ENCODE peak calls at places on chromosomes 16 and 17, in nine cellular contexts. One of them, this sample, is unnamed.

GRCh38 chr16:28585674-28586073 is 11.2 kb downstream of the SULT1A2 start:
- DNase-seq in tibial nerve: no peak
- DNase-seq in CD8-positive, alpha-beta T cell: no peak
- DNase-seq in transverse colon: peak; percentile 64
- DNase-seq in PC-9: peak; percentile 60
- DNase-seq in adrenal gland: no peak
- DNase-seq in SK-N-SH: no peak
- DNase-seq in colonic mucosa: peak; percentile 78
- DNase-seq in BE2C: no peak
- DNase-seq in this sample: no peak

GRCh38 chr17:20997711-20998570 is 44.9 kb downstream of the USP22 start:
- DNase-seq in tibial nerve: no peak
- DNase-seq in CD8-positive, alpha-beta T cell: no peak
- DNase-seq in transverse colon: no peak
- DNase-seq in PC-9: no peak
- DNase-seq in adrenal gland: peak; percentile 10
- DNase-seq in SK-N-SH: peak; percentile 41
- DNase-seq in colonic mucosa: no peak
- DNase-seq in BE2C: no peak
- DNase-seq in this sample: no peak

GRCh38 chr16:16172991-16173390 is 50.3 kb downstream of the ABCC6 start:
- DNase-seq in tibial nerve: no peak
- DNase-seq in CD8-positive, alpha-beta T cell: no peak
- DNase-seq in transverse colon: no peak
- DNase-seq in PC-9: no peak
- DNase-seq in adrenal gland: no peak
- DNase-seq in SK-N-SH: no peak
- DNase-seq in colonic mucosa: no peak
- DNase-seq in BE2C: no peak
- DNase-seq in this sample: no peak

GRCh38 chr16:7303014-7303676 is 29.5 kb upstream of the RBFOX1 start:
- DNase-seq in tibial nerve: no peak
- DNase-seq in CD8-positive, alpha-beta T cell: no peak
- DNase-seq in transverse colon: no peak
- DNase-seq in PC-9: no peak
- DNase-seq in adrenal gland: no peak
- DNase-seq in SK-N-SH: peak; percentile 67
- DNase-seq in colonic mucosa: no peak
- DNase-seq in BE2C: no peak
- DNase-seq in this sample: no peak

GRCh38 chr16:3182608-3183444 is 5.2 kb upstream of the OR1F1 start:
- DNase-seq in tibial nerve: no peak
- DNase-seq in CD8-positive, alpha-beta T cell: no peak
- DNase-seq in transverse colon: peak; percentile 35
- DNase-seq in PC-9: peak; percentile 60
- DNase-seq in adrenal gland: no peak
- DNase-seq in SK-N-SH: peak; percentile 74
- DNase-seq in colonic mucosa: peak; percentile 59
- DNase-seq in BE2C: peak; percentile 78
- DNase-seq in this sample: no peak

GRCh38 chr16:4494746-4495490 is 18.7 kb downstream of the HMOX2 start:
- DNase-seq in tibial nerve: no peak
- DNase-seq in CD8-positive, alpha-beta T cell: no peak
- DNase-seq in transverse colon: no peak
- DNase-seq in PC-9: peak; percentile 67
- DNase-seq in adrenal gland: no peak
- DNase-seq in SK-N-SH: no peak
- DNase-seq in colonic mucosa: no peak
- DNase-seq in BE2C: no peak
- DNase-seq in this sample: no peak

GRCh38 chr16:23496826-23497542 is 13.3 kb downstream of the GGA2 start:
- DNase-seq in tibial nerve: peak; percentile 52
- DNase-seq in CD8-positive, alpha-beta T cell: no peak
- DNase-seq in transverse colon: no peak
- DNase-seq in PC-9: peak; percentile 38
- DNase-seq in adrenal gland: peak; percentile 78
- DNase-seq in SK-N-SH: no peak
- DNase-seq in colonic mucosa: no peak
- DNase-seq in BE2C: no peak
- DNase-seq in this sample: peak; percentile 62

GRCh38 chr16:67926181-67926742 is 5.4 kb downstream of the CTRL start:
- DNase-seq in tibial nerve: no peak
- DNase-seq in CD8-positive, alpha-beta T cell: no peak
- DNase-seq in transverse colon: no peak
- DNase-seq in PC-9: no peak
- DNase-seq in adrenal gland: no peak
- DNase-seq in SK-N-SH: no peak
- DNase-seq in colonic mucosa: no peak
- DNase-seq in BE2C: peak; percentile 67
- DNase-seq in this sample: no peak

GRCh38 chr16:55711959-55712876 is 56.4 kb downstream of the SLC6A2 start:
- DNase-seq in tibial nerve: peak; percentile 84
- DNase-seq in CD8-positive, alpha-beta T cell: no peak
- DNase-seq in transverse colon: peak; percentile 40
- DNase-seq in PC-9: peak; percentile 54
- DNase-seq in adrenal gland: peak; percentile 67
- DNase-seq in SK-N-SH: peak; percentile 61
- DNase-seq in colonic mucosa: peak; percentile 49
- DNase-seq in BE2C: peak; percentile 86
- DNase-seq in this sample: peak; percentile 23

GRCh38 chr16:66516808-66517585 is 32.9 kb downstream of the TK2 start:
- DNase-seq in tibial nerve: peak; percentile 99
- DNase-seq in CD8-positive, alpha-beta T cell: peak; percentile 39
- DNase-seq in transverse colon: peak; percentile 97
- DNase-seq in PC-9: peak; percentile 91
- DNase-seq in adrenal gland: peak; percentile 99
- DNase-seq in SK-N-SH: peak; percentile 66
- DNase-seq in colonic mucosa: peak; percentile 99
- DNase-seq in BE2C: peak; percentile 91
- DNase-seq in this sample: peak; percentile 99

GRCh38 chr16:66515543-66516171 is 34.3 kb downstream of the TK2 start:
- DNase-seq in tibial nerve: no peak
- DNase-seq in CD8-positive, alpha-beta T cell: no peak
- DNase-seq in transverse colon: no peak
- DNase-seq in PC-9: no peak
- DNase-seq in adrenal gland: no peak
- DNase-seq in SK-N-SH: no peak
- DNase-seq in colonic mucosa: no peak
- DNase-seq in BE2C: no peak
- DNase-seq in this sample: no peak

GRCh38 chr16:66519482-66519881 is 30.4 kb downstream of the TK2 start:
- DNase-seq in tibial nerve: no peak
- DNase-seq in CD8-positive, alpha-beta T cell: no peak
- DNase-seq in transverse colon: no peak
- DNase-seq in PC-9: no peak
- DNase-seq in adrenal gland: no peak
- DNase-seq in SK-N-SH: no peak
- DNase-seq in colonic mucosa: no peak
- DNase-seq in BE2C: no peak
- DNase-seq in this sample: no peak

GRCh38 chr16:66516172-66516807 is 33.6 kb downstream of the TK2 start:
- DNase-seq in tibial nerve: no peak
- DNase-seq in CD8-positive, alpha-beta T cell: no peak
- DNase-seq in transverse colon: no peak
- DNase-seq in PC-9: no peak
- DNase-seq in adrenal gland: no peak
- DNase-seq in SK-N-SH: no peak
- DNase-seq in colonic mucosa: no peak
- DNase-seq in BE2C: no peak
- DNase-seq in this sample: no peak

DNA sequence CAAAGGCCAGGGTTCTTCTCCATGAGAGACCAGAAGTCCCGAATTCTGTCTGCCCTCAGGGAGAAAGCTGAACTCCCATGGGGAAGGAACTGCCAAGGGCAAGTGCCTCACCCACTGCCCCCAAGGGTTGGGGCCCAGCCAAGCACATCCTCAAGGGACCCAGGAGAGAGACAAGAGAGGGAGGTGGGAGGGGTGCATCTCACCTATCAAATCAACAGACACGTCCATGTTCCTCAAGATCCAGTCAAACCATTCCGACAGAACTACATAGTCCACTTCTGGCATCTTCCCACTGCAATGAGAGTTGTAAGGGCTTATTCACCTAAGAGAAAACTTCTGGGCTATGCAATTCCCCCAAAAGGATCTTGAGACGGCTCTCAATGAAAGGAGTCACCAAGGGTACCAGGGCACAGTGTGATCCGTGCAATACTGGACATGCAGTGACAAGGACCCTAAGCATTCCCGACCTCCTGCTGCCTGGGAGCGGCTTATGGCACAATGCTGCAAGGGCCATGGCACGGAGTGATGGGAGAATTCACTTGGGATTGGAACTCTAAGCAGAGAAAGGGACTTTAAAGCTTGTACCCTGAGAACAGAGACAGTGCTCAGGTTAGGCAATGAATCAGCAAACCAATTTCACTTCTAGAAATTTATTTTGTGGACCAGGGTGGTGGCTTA is 32.2 kb downstream of the TK2 start:
- DNase-seq in tibial nerve: no peak
- DNase-seq in CD8-positive, alpha-beta T cell: no peak
- DNase-seq in transverse colon: no peak
- DNase-seq in PC-9: no peak
- DNase-seq in adrenal gland: peak; percentile 31
- DNase-seq in SK-N-SH: no peak
- DNase-seq in colonic mucosa: no peak
- DNase-seq in BE2C: no peak
- DNase-seq in this sample: no peak
- TF ChIP-seq CTCF in tibial nerve: no peak
- TF ChIP-seq CTCF in CD8-positive, alpha-beta T cell: no peak
- TF ChIP-seq CTCF in transverse colon: no peak
- TF ChIP-seq CTCF in PC-9: no peak
- TF ChIP-seq CTCF in adrenal gland: no peak
- TF ChIP-seq CTCF in SK-N-SH: no peak
- TF ChIP-seq CTCF in colonic mucosa: no peak
- TF ChIP-seq CTCF in BE2C: no peak
- TF ChIP-seq CTCF in this sample: no peak

GRCh38 chr17:63997341-63998048 is 656 bp upstream of the PRR29 start:
- DNase-seq in tibial nerve: no peak
- DNase-seq in CD8-positive, alpha-beta T cell: no peak
- DNase-seq in transverse colon: no peak
- DNase-seq in PC-9: no peak
- DNase-seq in adrenal gland: no peak
- DNase-seq in SK-N-SH: peak; percentile 20
- DNase-seq in colonic mucosa: no peak
- DNase-seq in BE2C: no peak
- DNase-seq in this sample: peak; percentile 20

GRCh38 chr17:63995626-63996025 is 2.5 kb upstream of the PRR29 start:
- DNase-seq in tibial nerve: no peak
- DNase-seq in CD8-positive, alpha-beta T cell: no peak
- DNase-seq in transverse colon: no peak
- DNase-seq in PC-9: no peak
- DNase-seq in adrenal gland: no peak
- DNase-seq in SK-N-SH: peak; percentile 7
- DNase-seq in colonic mucosa: no peak
- DNase-seq in BE2C: no peak
- DNase-seq in this sample: no peak

GRCh38 chr17:63998050-63998720 is at the start of gene PRR29:
- DNase-seq in tibial nerve: no peak
- DNase-seq in CD8-positive, alpha-beta T cell: peak; percentile 56
- DNase-seq in transverse colon: peak; percentile 63
- DNase-seq in PC-9: peak; percentile 74
- DNase-seq in adrenal gland: peak; percentile 75
- DNase-seq in SK-N-SH: peak; percentile 100
- DNase-seq in colonic mucosa: peak; percentile 56
- DNase-seq in BE2C: peak; percentile 89
- DNase-seq in this sample: peak; percentile 33

GRCh38 chr17:63998721-63999679 is 849 bp downstream of the PRR29 start:
- DNase-seq in tibial nerve: no peak
- DNase-seq in CD8-positive, alpha-beta T cell: no peak
- DNase-seq in transverse colon: no peak
- DNase-seq in PC-9: no peak
- DNase-seq in adrenal gland: no peak
- DNase-seq in SK-N-SH: peak; percentile 65
- DNase-seq in colonic mucosa: no peak
- DNase-seq in BE2C: no peak
- DNase-seq in this sample: peak; percentile 15

GRCh38 chr17:63996430-63997182 is 1.5 kb upstream of the PRR29 start:
- DNase-seq in tibial nerve: no peak
- DNase-seq in CD8-positive, alpha-beta T cell: no peak
- DNase-seq in transverse colon: no peak
- DNase-seq in PC-9: no peak
- DNase-seq in adrenal gland: no peak
- DNase-seq in SK-N-SH: no peak
- DNase-seq in colonic mucosa: no peak
- DNase-seq in BE2C: no peak
- DNase-seq in this sample: peak; percentile 5
- H3K4me1 ChIP-seq in tibial nerve: no peaks in the 10 kb centered on the region
- H3K4me1 ChIP-seq in CD8-positive, alpha-beta T cell: peaks cover 36% of the 10 kb centered on the region
- H3K4me1 ChIP-seq in transverse colon: peaks cover 17% of the 10 kb centered on the region
- H3K4me1 ChIP-seq in PC-9: peaks cover 3% of the 10 kb centered on the region
- H3K4me1 ChIP-seq in adrenal gland: peaks cover 10% of the 10 kb centered on the region
- H3K4me1 ChIP-seq in SK-N-SH: peaks cover 13% of the 10 kb centered on the region
- H3K4me1 ChIP-seq in colonic mucosa: no peaks in the 10 kb centered on the region
- H3K4me1 ChIP-seq in BE2C: no peaks in the 10 kb centered on the region
- H3K4me1 ChIP-seq in this sample: no peaks in the 10 kb centered on the region

GRCh38 chr16:20675488-20676267 is 21.8 kb downstream of the ACSM1 start:
- DNase-seq in tibial nerve: no peak
- DNase-seq in CD8-positive, alpha-beta T cell: no peak
- DNase-seq in transverse colon: peak; percentile 79
- DNase-seq in PC-9: peak; percentile 76
- DNase-seq in adrenal gland: peak; percentile 15
- DNase-seq in SK-N-SH: no peak
- DNase-seq in colonic mucosa: peak; percentile 86
- DNase-seq in BE2C: no peak
- DNase-seq in this sample: peak; percentile 62
- H3K4me3 ChIP-seq in tibial nerve: peak overlapping the region; percentile 8
- H3K4me3 ChIP-seq in CD8-positive, alpha-beta T cell: peak overlapping the region; percentile 47
- H3K4me3 ChIP-seq in transverse colon: peak overlapping the region; percentile 42
- H3K4me3 ChIP-seq in PC-9: peak overlapping the region; percentile 47
- H3K4me3 ChIP-seq in adrenal gland: peak overlapping the region; percentile 9
- H3K4me3 ChIP-seq in SK-N-SH: no peak overlapping the region
- H3K4me3 ChIP-seq in colonic mucosa: peak overlapping the region; percentile 35
- H3K4me3 ChIP-seq in BE2C: no peak overlapping the region
- H3K4me3 ChIP-seq in this sample: peak overlapping the region; percentile 78

DNA sequence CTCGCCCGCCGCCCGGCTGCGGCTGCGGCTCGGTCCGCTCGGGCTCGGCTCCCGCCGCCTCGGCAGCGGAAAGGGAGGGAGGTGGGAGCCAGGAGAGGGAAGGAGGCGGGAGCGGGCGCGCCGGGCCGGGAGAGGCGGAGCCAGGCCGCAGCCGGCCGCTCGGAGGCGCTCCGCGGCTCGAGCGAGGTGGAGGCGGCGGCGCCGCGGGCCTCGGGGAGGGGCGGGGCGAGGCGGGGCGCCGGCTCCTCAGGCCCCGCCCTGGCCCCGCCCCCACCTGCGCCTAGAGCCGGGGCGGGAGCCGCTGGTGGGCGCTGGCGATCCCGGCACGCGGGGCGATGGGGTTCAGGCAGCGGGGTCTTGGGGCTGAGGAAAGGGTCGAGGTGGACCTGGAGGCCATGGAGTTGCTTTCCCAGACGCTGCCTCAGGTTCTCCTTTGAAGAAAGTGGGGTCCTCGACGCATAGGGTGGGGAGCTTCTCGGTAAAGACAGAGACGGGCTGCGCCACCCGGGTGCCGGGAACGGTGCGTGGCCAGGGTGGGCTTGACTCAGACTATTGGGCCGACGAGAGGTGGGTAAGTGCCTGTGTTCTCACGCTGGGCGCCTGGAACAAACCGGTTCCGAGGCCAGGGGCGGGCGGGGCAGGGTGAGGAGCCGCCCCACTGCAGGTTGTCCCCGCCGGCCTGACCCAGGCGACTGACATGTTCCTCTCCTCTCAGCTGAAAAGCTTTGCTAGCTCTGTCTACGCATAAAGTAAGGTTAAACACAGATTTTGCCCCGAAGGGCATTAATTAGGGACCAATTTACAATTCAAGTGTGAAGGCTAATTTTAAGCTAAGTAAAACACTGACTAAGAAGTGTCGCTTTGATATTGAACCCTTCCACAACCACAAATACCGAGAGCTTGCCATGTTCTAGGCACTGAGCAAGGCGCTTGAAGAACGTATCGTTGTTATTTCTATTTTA is at the start of gene CMTM4:
- DNase-seq in tibial nerve: peak; percentile 63
- DNase-seq in CD8-positive, alpha-beta T cell: peak; percentile 48
- DNase-seq in transverse colon: peak; percentile 90
- DNase-seq in PC-9: peak; percentile 90
- DNase-seq in adrenal gland: peak; percentile 90
- DNase-seq in SK-N-SH: peak; percentile 98
- DNase-seq in colonic mucosa: peak; percentile 85
- DNase-seq in BE2C: peak; percentile 92
- DNase-seq in this sample: peak; percentile 83
- TF ChIP-seq CTCF in tibial nerve: peak; percentile 13
- TF ChIP-seq CTCF in CD8-positive, alpha-beta T cell: no peak
- TF ChIP-seq CTCF in transverse colon: peak; percentile 21
- TF ChIP-seq CTCF in PC-9: no peak
- TF ChIP-seq CTCF in adrenal gland: peak; percentile 20
- TF ChIP-seq CTCF in SK-N-SH: peak; percentile 31
- TF ChIP-seq CTCF in colonic mucosa: no peak
- TF ChIP-seq CTCF in BE2C: peak; percentile 23
- TF ChIP-seq CTCF in this sample: peak; percentile 56

This sample was measured in uterus.